ENCODE peak calls at places on chromosomes 5 and 9, in eight cellular contexts. Z is NCI-H345; G is stimulated activated CD4-positive, alpha-beta T cell treated with anti-CD3 and anti-CD28 coated beads, Interleukin-1b, Interleukin-23, amount 100 ng/mL, for 4 hours; K is A172; F is HS-5; M is progenitor cell of endocrine pancreas; O is upper lobe of right lung; V is natural killer cell. I is an unnamed sample.

GRCh38 chr9:98331536-98332259 is 76.2 kb upstream of the TBC1D2 start:
- DNase-seq in Z (no peak), G (no peak), K (no peak), F (no peak), M (no peak), O (no peak), V (no peak), I (no peak)

GRCh38 chr5:146006470-146006869 is 70.1 kb downstream of the SH3RF2 start:
- DNase-seq in Z (no peak), G (no peak), K (no peak), F (no peak), M (no peak), O (no peak), V (no peak), I (no peak)

GRCh38 chr9:72038408-72038807 is 22.0 kb downstream of the C9orf57 start:
- DNase-seq in Z (peak), G (no peak), K (no peak), F (no peak), M (no peak), O (no peak), V (no peak), I (no peak)

GRCh38 chr5:67870662-67871061 is 344.9 kb upstream of the PIK3R1 start:
- DNase-seq in Z (no peak), G (no peak), K (no peak), F (no peak), M (no peak), O (no peak), V (no peak), I (peak)

GRCh38 chr5:174386846-174387245 is 337.5 kb upstream of the MSX2 start:
- DNase-seq in Z (no peak), G (no peak), K (no peak), F (no peak), M (no peak), O (no peak), V (no peak), I (peak)

GRCh38 chr5:60810438-60811085 is 33.5 kb downstream of the ELOVL7 start:
- DNase-seq in Z (no peak), G (no peak), K (no peak), F (peak), M (no peak), O (no peak), V (no peak), I (peak)

GRCh38 chr5:147835386-147835798 is 3.9 kb upstream of the SPINK1 start:
- DNase-seq in Z (peak), G (no peak), K (peak), F (no peak), M (no peak), O (no peak), V (no peak), I (peak)

GRCh38 chr5:36238896-36239295 is 2.8 kb downstream of the NADK2 start:
- DNase-seq in Z (no peak), G (no peak), K (no peak), F (no peak), M (no peak), O (no peak), V (no peak), I (no peak)

GRCh38 chr9:126708178-126708577 is 94.5 kb downstream of the LMX1B start:
- DNase-seq in Z (no peak), G (no peak), K (no peak), F (no peak), M (no peak), O (no peak), V (no peak), I (no peak)

GRCh38 chr9:104795082-104795481 is 31.2 kb downstream of the NIPSNAP3B start:
- DNase-seq in Z (no peak), G (no peak), K (no peak), F (no peak), M (no peak), O (no peak), V (no peak), I (no peak)

GRCh38 chr5:101942321-101942882 is 353.7 kb downstream of the SLCO4C1 start:
- DNase-seq in Z (peak), G (no peak), K (peak), F (peak), M (no peak), O (no peak), V (no peak), I (peak)

GRCh38 chr5:37855438-37855837 is 15.6 kb upstream of the GDNF start:
- DNase-seq in Z (no peak), G (no peak), K (no peak), F (no peak), M (no peak), O (no peak), V (no peak), I (no peak)

GRCh38 chr9:93247099-93247865 is 63.3 kb downstream of the WNK2 start:
- DNase-seq in Z (no peak), G (no peak), K (no peak), F (no peak), M (no peak), O (no peak), V (no peak), I (no peak)

GRCh38 chr5:33675958-33676464 is 215.8 kb downstream of the ADAMTS12 start:
- DNase-seq in Z (no peak), G (no peak), K (no peak), F (no peak), M (no peak), O (no peak), V (no peak), I (no peak)

GRCh38 chr9:114421147-114421546 is 33.4 kb upstream of the AKNA start:
- DNase-seq in Z (no peak), G (no peak), K (no peak), F (no peak), M (no peak), O (peak), V (no peak), I (no peak)

GRCh38 chr5:464446-464842 is 21.5 kb downstream of the EXOC3 start:
- DNase-seq in Z (no peak), G (no peak), K (no peak), F (no peak), M (no peak), O (peak), V (no peak), I (no peak)

GRCh38 chr5:133458435-133458834 is 153.9 kb downstream of the FSTL4 start:
- DNase-seq in Z (no peak), G (no peak), K (no peak), F (no peak), M (no peak), O (no peak), V (no peak), I (no peak)

GRCh38 chr9:121700165-121700830 is 48.9 kb downstream of the DAB2IP start:
- DNase-seq in Z (peak), G (no peak), K (peak), F (no peak), M (peak), O (peak), V (peak), I (peak)

GRCh38 chr5:73693573-73694061 is 67.6 kb downstream of the ARHGEF28 start:
- DNase-seq in Z (no peak), G (no peak), K (peak), F (no peak), M (no peak), O (no peak), V (no peak), I (peak)

GRCh38 chr9:101677864-101678263 is 60.6 kb downstream of the GRIN3A start:
- DNase-seq in Z (no peak), G (no peak), K (no peak), F (no peak), M (no peak), O (no peak), V (no peak), I (no peak)

GRCh38 chr9:85166808-85167545 is 497.4 kb downstream of the NTRK2 start:
- DNase-seq in Z (no peak), G (no peak), K (no peak), F (no peak), M (no peak), O (no peak), V (no peak), I (no peak)

GRCh38 chr9:95874303-95874988 is 1.0 kb upstream of the ERCC6L2 start:
- DNase-seq in Z (no peak), G (no peak), K (peak), F (no peak), M (no peak), O (no peak), V (no peak), I (peak)

GRCh38 chr5:77859306-77859705 is 83.2 kb upstream of the TBCA start:
- DNase-seq in Z (no peak), G (no peak), K (no peak), F (no peak), M (no peak), O (no peak), V (no peak), I (no peak)

GRCh38 chr9:5815421-5815820 is 17.5 kb downstream of the ERMP1 start:
- DNase-seq in Z (no peak), G (no peak), K (no peak), F (no peak), M (no peak), O (no peak), V (no peak), I (no peak)

GRCh38 chr9:5629312-5630037 is 568 bp downstream of the RIC1 start:
- DNase-seq in Z (peak), G (no peak), K (no peak), F (no peak), M (peak), O (peak), V (no peak), I (peak)

GRCh38 chr5:35810561-35810960 is 46.1 kb upstream of the IL7R start:
- DNase-seq in Z (no peak), G (no peak), K (no peak), F (no peak), M (no peak), O (no peak), V (no peak), I (no peak)

I was measured in adipocyte.